ENCODE peak calls at places on chromosomes 4 and X, in five cellular contexts. J, A, U, T and G are unnamed samples.

GRCh38 chrX:44585866-44586265 is 43.2 kb upstream of the FUNDC1 start:
- DNase-seq in T (no peak), A (no peak), U (no peak), J (no peak), G (no peak)

GRCh38 chr4:823761-824460 is 2.0 kb downstream of the CPLX1 start:
- DNase-seq in J (no peak), T (no peak), U (peak; percentile 55), A (no peak), G (no peak)

GRCh38 chrX:10841579-10841978 is 221.2 kb upstream of the MID1 start:
- DNase-seq in J (no peak), A (no peak), U (no peak), T (no peak), G (no peak)

GRCh38 chr4:118888666-118889312 is at the start of gene SYNPO2:
- DNase-seq in U (peak; percentile 85), A (peak; percentile 84), T (peak; percentile 48), J (peak; percentile 79), G (peak; percentile 69)

GRCh38 chr4:59936566-59936965 is 1263.6 kb upstream of the ADGRL3 start:
- DNase-seq in T (no peak), A (no peak), U (no peak), J (no peak), G (no peak)

GRCh38 chr4:99462875-99463464 is 27.8 kb upstream of the ADH7 start:
- DNase-seq in T (peak; percentile 47), U (no peak), J (peak; percentile 27), A (no peak), G (no peak)

GRCh38 chrX:112058255-112058654 is 24.3 kb downstream of the TRPC5 start:
- DNase-seq in T (no peak), A (no peak), U (no peak), J (no peak), G (no peak)

GRCh38 chrX:108036298-108036973 is 8.4 kb upstream of the VSIG1 start:
- DNase-seq in T (no peak), J (no peak), U (no peak), A (no peak), G (no peak)

GRCh38 chrX:150616863-150617198 is 48.4 kb downstream of the MTM1 start:
- DNase-seq in U (no peak), A (no peak), J (no peak), T (no peak), G (no peak)

GRCh38 chrX:107674480-107675364 is 46.4 kb downstream of the PRPS1 start:
- DNase-seq in T (no peak), A (peak; percentile 42), J (peak; percentile 72), U (peak; percentile 93), G (peak; percentile 81)

GRCh38 chrX:28590394-28590793 is 3.1 kb downstream of the IL1RAPL1 start:
- DNase-seq in J (no peak), U (no peak), A (no peak), T (no peak), G (no peak)

GRCh38 chr4:31620476-31620875 is 900.3 kb downstream of the PCDH7 start:
- DNase-seq in J (no peak), U (no peak), T (no peak), A (no peak), G (no peak)

GRCh38 chrX:56968980-56969379 is 26.4 kb downstream of the SPIN3 start:
- DNase-seq in U (no peak), J (no peak), A (no peak), T (no peak), G (no peak)

GRCh38 chr4:112266823-112267222 is 18.9 kb downstream of the TIFA start:
- DNase-seq in A (no peak), T (no peak), J (no peak), U (no peak), G (no peak)

GRCh38 chrX:69068295-69069085 is 96.8 kb downstream of the PJA1 start:
- DNase-seq in U (peak; percentile 40), A (no peak), T (no peak), J (no peak), G (no peak)

GRCh38 chr4:55087016-55087929 is 38.1 kb downstream of the KDR start:
- DNase-seq in T (no peak), A (no peak), J (no peak), U (no peak), G (no peak)

GRCh38 chrX:2345562-2345961 is 155.2 kb downstream of the DHRSX start:
- DNase-seq in J (no peak), T (no peak), U (no peak), A (no peak), G (no peak)

GRCh38 chrX:130861462-130861861 is 41.5 kb downstream of the ENOX2 start:
- DNase-seq in J (no peak), A (no peak), U (no peak), T (no peak), G (no peak)

GRCh38 chr4:181756451-181756850 is 486.8 kb upstream of the TENM3 start:
- DNase-seq in U (no peak), A (no peak), T (no peak), J (no peak), G (no peak)

GRCh38 chr4:124810814-124811213 is 98.3 kb upstream of the ANKRD50 start:
- DNase-seq in A (no peak), T (no peak), U (no peak), J (no peak), G (no peak)

GRCh38 chrX:119398974-119399771 is at the start of gene SLC25A43:
- DNase-seq in T (no peak), J (peak; percentile 51), A (peak; percentile 44), U (no peak), G (no peak)

GRCh38 chr4:23805381-23805780 is 84.5 kb downstream of the PPARGC1A start:
- DNase-seq in J (no peak), U (no peak), A (no peak), T (no peak), G (no peak)

GRCh38 chrX:18855919-18856644 is 127.8 kb downstream of the PHKA2 start:
- DNase-seq in T (no peak), A (no peak), J (no peak), U (no peak), G (no peak)

GRCh38 chrX:33336783-33337182 is 125.4 kb upstream of the DMD start:
- DNase-seq in U (no peak), A (no peak), J (no peak), T (no peak), G (peak; percentile 20)

GRCh38 chr4:94701606-94702300 is 56.0 kb upstream of the BMPR1B start:
- DNase-seq in J (no peak), U (no peak), T (no peak), A (no peak), G (no peak)

GRCh38 chr4:128846063-128846462 is 36.6 kb downstream of the JADE1 start:
- DNase-seq in U (no peak), J (no peak), T (no peak), A (no peak), G (no peak)

GRCh38 chr4:147428583-147428982 is 52.3 kb upstream of the EDNRA start:
- DNase-seq in T (no peak), U (no peak), J (no peak), A (no peak), G (no peak)

GRCh38 chr4:89995824-89996223 is 101.2 kb downstream of the MMRN1 start:
- DNase-seq in J (no peak), U (no peak), A (no peak), T (no peak), G (no peak)

GRCh38 chr4:71860643-71861042 is 76.8 kb upstream of the GC start:
- DNase-seq in U (no peak), J (no peak), T (peak; percentile 33), A (no peak), G (no peak)

GRCh38 chr4:37890501-37891220 is at the start of gene TBC1D1:
- DNase-seq in T (no peak), J (peak; percentile 70), A (peak; percentile 80), U (peak; percentile 80), G (no peak)

GRCh38 chr4:67568820-67569219 is 10.3 kb downstream of the STAP1 start:
- DNase-seq in J (no peak), U (no peak), A (no peak), T (no peak), G (no peak)

DNA sequence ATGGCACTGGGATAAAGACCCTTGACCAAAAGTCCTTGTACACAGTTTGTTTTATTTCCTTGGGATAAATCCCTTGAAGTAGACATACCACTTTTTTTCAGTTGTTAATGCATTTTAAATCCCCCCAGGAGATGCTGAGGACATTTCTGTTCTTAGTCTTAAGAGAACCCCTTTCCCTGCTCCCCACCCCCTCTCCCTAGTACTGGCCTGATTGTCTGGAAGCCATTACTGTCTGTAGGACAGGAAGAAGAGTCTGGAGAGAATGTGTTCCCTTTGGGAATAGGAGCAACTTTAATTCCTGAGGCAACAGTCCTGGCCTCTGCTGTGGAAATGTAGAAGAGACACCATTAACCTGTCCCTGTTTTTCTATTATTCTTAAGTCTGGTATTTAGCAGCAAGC is 52.3 kb upstream of the TMEM131L start:
- DNase-seq in U (no peak), A (no peak), T (peak; percentile 20), J (no peak), G (no peak)
- H3K4me1 ChIP-seq in U (no peaks in the 10 kb centered on the region), A (peaks cover 7% of the 10 kb centered on the region), T (no peaks in the 10 kb centered on the region), J (peaks cover 8% of the 10 kb centered on the region), G (no peaks in the 10 kb centered on the region)

DNA sequence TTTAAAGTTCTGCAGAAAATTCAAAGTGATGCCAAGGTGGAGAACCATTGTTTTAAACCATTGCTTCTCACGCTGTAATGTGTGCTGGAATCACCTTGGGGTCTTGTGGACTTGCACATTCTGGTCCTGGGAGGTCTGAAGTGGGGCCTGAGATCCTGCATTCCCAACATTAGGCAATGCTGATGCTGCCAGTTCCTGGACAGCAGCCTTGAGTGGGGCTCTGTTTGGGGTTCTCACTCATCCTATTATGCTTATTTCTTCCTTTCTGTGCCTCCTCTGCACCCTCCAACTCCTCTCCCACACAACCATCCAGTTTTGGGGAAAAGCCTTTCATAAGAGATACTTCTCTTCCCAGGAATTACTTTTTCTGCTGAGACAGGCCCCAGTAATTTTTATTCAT is 44.2 kb upstream of the RASSF6 start:
- DNase-seq in U (no peak), J (no peak), T (no peak), A (no peak), G (no peak)
- H3K4me1 ChIP-seq in U (no peaks in the 10 kb centered on the region), J (no peaks in the 10 kb centered on the region), T (no peaks in the 10 kb centered on the region), A (peaks cover 4% of the 10 kb centered on the region), G (no peaks in the 10 kb centered on the region)

GRCh38 chr4:173257732-173258717 is 76.1 kb downstream of the HMGB2 start:
- DNase-seq in U (no peak), T (peak; percentile 44), A (peak; percentile 33), J (peak; percentile 43), G (peak; percentile 28)
- H3K4me1 ChIP-seq in U (no peaks in the 10 kb centered on the region), T (no peaks in the 10 kb centered on the region), A (peaks cover 3% of the 10 kb centered on the region), J (no peaks in the 10 kb centered on the region), G (no peaks in the 10 kb centered on the region)

GRCh38 chr4:169209388-169209883 is 61.3 kb downstream of the SH3RF1 start:
- DNase-seq in J (no peak), A (no peak), U (no peak), T (no peak), G (no peak)
- H3K4me1 ChIP-seq in J (no peaks in the 10 kb centered on the region), A (peaks cover 27% of the 10 kb centered on the region), U (peaks cover 13% of the 10 kb centered on the region), T (peaks cover 2% of the 10 kb centered on the region), G (no peaks in the 10 kb centered on the region)

GRCh38 chr4:48667148-48667547 is 112.9 kb downstream of the FRYL start:
- DNase-seq in T (no peak), A (no peak), J (no peak), U (no peak), G (no peak)
- H3K4me1 ChIP-seq in T (no peaks in the 10 kb centered on the region), A (peaks cover 58% of the 10 kb centered on the region), J (peaks cover 39% of the 10 kb centered on the region), U (peaks cover 33% of the 10 kb centered on the region), G (no peaks in the 10 kb centered on the region)